ENCODE peak calls at places on chromosomes 12 and 14, in ten cellular contexts. N is psoas muscle, A is choroid plexus epithelial cell, R is IMR-90, P is lower leg skin, J is astrocyte of the spinal cord, E is ovary, G is colonic mucosa, T is NB4, Q is GM20000. O is an unnamed sample.
A peak's percentile ranks its signal among the peaks of the same experiment; 100 is the strongest.

GRCh38 chr12:12734054-12734453 is 16.9 kb downstream of the CDKN1B start:
- DNase-seq in P (no peak), R (peak; percentile 66), G (no peak), Q (no peak), J (peak; percentile 28), A (no peak), N (no peak), T (no peak), E (no peak), O (no peak)

GRCh38 chr12:68972570-68972969 is 39.6 kb upstream of the CPM start:
- DNase-seq in G (no peak), P (no peak), T (no peak), R (no peak), E (no peak), N (no peak), A (no peak), Q (no peak), J (no peak), O (no peak)

GRCh38 chr12:108589028-108589839 is 8.7 kb downstream of the TMEM119 start:
- DNase-seq in N (no peak), Q (no peak), P (no peak), G (no peak), A (peak; percentile 74), T (peak; percentile 36), J (peak; percentile 67), R (no peak), E (no peak), O (no peak)

GRCh38 chr12:12282761-12283160 is 15.9 kb upstream of the LRP6 start:
- DNase-seq in N (no peak), P (no peak), R (peak; percentile 85), J (peak; percentile 75), Q (no peak), G (no peak), T (no peak), A (peak; percentile 74), E (no peak), O (no peak)

GRCh38 chr12:40171501-40171900 is 53.3 kb upstream of the LRRK2 start:
- DNase-seq in Q (no peak), G (no peak), P (no peak), J (no peak), R (no peak), N (no peak), E (no peak), A (peak; percentile 47), T (no peak), O (no peak)

GRCh38 chr14:68695871-68696665 is 96.8 kb downstream of the ZFP36L1 start:
- DNase-seq in E (no peak), A (no peak), J (no peak), P (peak; percentile 75), Q (no peak), N (no peak), T (no peak), R (no peak), G (no peak), O (peak; percentile 34)

GRCh38 chr14:91135039-91135438 is 21.2 kb downstream of the DGLUCY start:
- DNase-seq in G (no peak), T (no peak), N (no peak), E (no peak), Q (no peak), R (no peak), J (no peak), P (no peak), A (no peak), O (no peak)

GRCh38 chr12:117472983-117473382 is 111.6 kb upstream of the NOS1 start:
- DNase-seq in P (no peak), A (no peak), Q (no peak), T (no peak), G (peak; percentile 19), J (no peak), E (no peak), R (no peak), N (peak; percentile 29), O (no peak)

GRCh38 chr14:33592298-33592697 is 358.6 kb downstream of the EGLN3 start:
- DNase-seq in J (peak; percentile 36), N (no peak), A (peak; percentile 54), T (no peak), G (no peak), P (no peak), E (no peak), Q (no peak), R (no peak), O (no peak)

DNA sequence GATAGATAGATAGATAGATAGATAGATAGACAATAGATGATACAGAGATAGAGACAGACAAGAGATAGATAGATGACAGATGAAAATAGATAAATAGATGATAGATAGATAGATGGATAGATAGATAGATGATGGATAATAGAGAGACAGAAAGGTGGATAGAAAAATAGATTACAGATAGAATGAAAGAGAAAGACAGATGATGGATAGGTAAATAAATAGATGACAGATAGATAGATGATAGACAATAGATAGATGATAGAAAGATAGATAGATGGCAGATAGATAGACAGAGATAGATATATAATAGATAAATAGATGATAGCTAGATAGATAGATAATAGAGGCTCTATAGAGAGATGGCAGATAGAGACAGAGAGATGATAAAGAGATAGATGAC is 523.0 kb downstream of the BCL11B start:
- DNase-seq in N (no peak), Q (no peak), G (no peak), P (no peak), A (no peak), E (no peak), T (no peak), J (no peak), R (no peak), O (no peak)
- TF ChIP-seq CTCF in N (no peak), Q (no peak), G (no peak), P (no peak), A (no peak), E (no peak), T (no peak), J (no peak), R (no peak), O (no peak)

DNA sequence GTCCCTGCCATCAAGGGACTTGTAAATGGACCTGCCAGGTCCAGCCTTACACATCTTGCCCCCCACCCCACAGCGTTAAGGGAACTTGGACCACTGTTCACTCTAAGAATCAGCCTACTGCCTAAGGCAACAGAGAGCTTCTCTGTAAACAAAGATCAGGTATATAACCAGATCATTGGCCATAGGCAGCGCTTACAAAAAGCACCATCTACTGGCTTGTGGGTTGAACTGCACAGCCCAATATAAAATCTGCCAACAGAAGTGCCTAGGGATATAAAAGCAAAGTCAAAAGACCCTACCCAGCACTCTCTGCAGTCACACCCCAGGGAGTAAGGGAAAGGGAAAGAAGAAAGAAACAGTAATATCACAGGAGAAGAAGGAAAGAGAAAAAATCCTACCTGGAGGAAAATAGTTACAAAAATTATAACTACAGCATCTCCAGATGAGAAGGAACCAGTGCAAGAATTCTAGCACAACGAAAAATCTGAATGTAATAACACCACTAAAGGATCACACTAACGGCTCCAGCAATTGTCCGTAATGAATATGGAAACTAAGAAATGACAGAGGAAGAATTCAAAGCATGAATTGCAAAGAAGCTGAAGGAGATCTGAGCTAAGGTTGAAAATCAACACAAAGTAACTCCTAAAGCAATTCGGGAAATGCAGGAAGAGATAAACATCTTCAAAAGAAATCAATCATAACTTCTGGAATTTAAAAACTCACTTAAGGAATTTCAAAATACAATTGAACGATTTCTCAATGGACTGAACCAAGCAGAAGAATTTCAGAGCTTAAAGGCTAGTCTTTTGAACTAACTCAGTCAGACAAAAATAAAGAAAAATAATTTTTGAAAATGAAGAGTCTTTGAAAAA is 95.2 kb upstream of the PCED1B start:
- DNase-seq in N (no peak), T (peak; percentile 55), R (peak; percentile 75), J (peak; percentile 71), E (no peak), P (no peak), A (peak; percentile 83), Q (peak; percentile 40), G (peak; percentile 22), O (no peak)
- TF ChIP-seq CTCF in N (peak; percentile 80), T (peak; percentile 81), R (peak; percentile 85), J (peak; percentile 90), E (no peak), P (no peak), A (peak; percentile 91), Q (peak; percentile 70), G (peak; percentile 63), O (peak; percentile 86)

GRCh38 chr14:64951291-64951690 is 8.7 kb upstream of the GPX2 start:
- DNase-seq in Q (no peak), E (no peak), N (no peak), G (no peak), J (no peak), P (peak; percentile 82), T (no peak), R (no peak), A (no peak), O (no peak)

GRCh38 chr14:64953661-64954060 is 11.1 kb upstream of the GPX2 start:
- DNase-seq in G (no peak), Q (no peak), N (no peak), J (no peak), R (no peak), P (peak; percentile 68), A (no peak), T (no peak), E (no peak), O (no peak)

GRCh38 chr14:64953310-64953654 is 10.7 kb upstream of the GPX2 start:
- DNase-seq in T (no peak), A (no peak), R (no peak), N (no peak), E (no peak), P (peak; percentile 36), G (no peak), Q (no peak), J (no peak), O (no peak)

GRCh38 chr14:64951724-64952123 is 9.2 kb upstream of the GPX2 start:
- DNase-seq in A (no peak), T (no peak), J (no peak), G (no peak), P (peak; percentile 68), N (peak; percentile 37), Q (no peak), R (no peak), E (no peak), O (no peak)

GRCh38 chr14:64952598-64953309 is 10.2 kb upstream of the GPX2 start:
- DNase-seq in P (peak; percentile 18), E (no peak), G (no peak), A (peak; percentile 61), R (no peak), T (peak; percentile 51), J (peak; percentile 32), N (no peak), Q (peak; percentile 67), O (no peak)
- TF ChIP-seq CTCF in P (no peak), E (no peak), G (no peak), A (peak; percentile 38), R (no peak), T (peak; percentile 23), J (peak; percentile 12), N (no peak), Q (no peak), O (peak; percentile 21)

DNA sequence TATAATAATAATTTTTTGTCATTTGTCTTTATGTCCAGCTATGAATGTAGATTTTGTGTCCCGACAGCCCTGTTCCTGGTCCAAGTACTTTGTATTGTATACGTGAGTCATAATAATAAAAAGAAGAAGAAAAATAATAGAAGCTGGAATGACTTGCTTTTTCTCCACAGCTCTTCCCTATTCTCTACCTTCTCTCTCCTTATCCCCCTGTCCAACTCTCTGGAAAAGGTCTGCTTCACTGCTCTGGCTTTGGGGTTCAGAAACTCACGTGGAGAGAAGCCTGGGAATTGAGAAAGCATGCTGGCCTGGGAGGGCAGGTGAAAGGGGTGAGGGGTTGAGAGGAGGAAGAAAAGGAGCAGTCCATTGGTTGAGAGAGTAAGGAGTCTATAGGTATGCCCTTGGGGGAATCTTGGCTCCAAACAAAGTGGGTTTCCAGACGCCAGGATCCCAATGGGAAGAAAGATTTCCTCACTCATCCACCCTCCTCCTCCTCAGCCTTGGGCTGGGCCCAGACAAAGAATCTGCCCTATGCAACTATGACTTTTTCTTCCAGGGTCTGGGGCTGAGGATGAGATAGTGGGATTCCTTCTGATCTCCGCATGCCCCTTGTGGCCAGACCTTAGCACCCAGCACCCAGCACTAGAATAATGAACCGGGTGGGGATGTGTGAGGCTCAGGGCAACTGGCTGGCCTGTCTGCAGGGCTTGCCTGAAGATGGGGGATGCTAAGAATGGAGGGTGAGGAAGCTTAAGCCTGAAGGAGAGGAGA is 4.0 kb downstream of the HOXC8 start:
- DNase-seq in P (no peak), G (no peak), J (no peak), E (no peak), A (no peak), R (no peak), T (no peak), N (no peak), Q (no peak), O (no peak)
- TF ChIP-seq CTCF in P (no peak), G (no peak), J (no peak), E (no peak), A (no peak), R (no peak), T (no peak), N (no peak), Q (no peak), O (no peak)